ENCODE peak calls at places on chromosomes 3 and 15, in eight cellular contexts. A is EH; M is activated CD4-positive, alpha-beta T cell treated with anti-CD3 and anti-CD28 coated beads, Interleukin-2, amount 50 U/mL, for 1 hour; F is lung; G is SK-N-MC; N is RPMI7951; B is ovary; I is HCEC 1CT. P is an unnamed sample.

GRCh38 chr3:187186801-187187421 is 10.4 kb upstream of the RTP1 start:
- DNase-seq in B (peak; percentile 23), N (peak; percentile 31), A (peak; percentile 93), G (no peak), F (peak; percentile 56), I (peak; percentile 66), M (no peak), P (no peak)

GRCh38 chr15:81074773-81075172 is 59.3 kb upstream of the CFAP161 start:
- DNase-seq in A (no peak), I (no peak), F (no peak), B (no peak), G (no peak), M (no peak), N (no peak), P (no peak)

GRCh38 chr15:94451461-94451860 is 220.1 kb downstream of the MCTP2 start:
- DNase-seq in N (peak; percentile 9), G (no peak), M (no peak), I (no peak), B (no peak), F (no peak), A (no peak), P (no peak)

GRCh38 chr3:58568572-58569286 is 8.5 kb downstream of the FAM107A start:
- DNase-seq in F (peak; percentile 77), G (no peak), M (peak; percentile 71), A (peak; percentile 70), B (peak; percentile 66), I (peak; percentile 38), N (peak; percentile 60), P (peak; percentile 43)

GRCh38 chr3:127899200-127899599 is 15.8 kb upstream of the KBTBD12 start:
- DNase-seq in M (no peak), G (no peak), B (no peak), I (no peak), A (no peak), N (no peak), F (no peak), P (no peak)

GRCh38 chr3:136142592-136142991 is 53.5 kb downstream of the MSL2 start:
- DNase-seq in G (peak; percentile 20), N (peak; percentile 85), F (no peak), A (peak; percentile 92), M (no peak), B (no peak), I (peak; percentile 90), P (no peak)

GRCh38 chr15:50744601-50745000 is 20.9 kb downstream of the SPPL2A start:
- DNase-seq in I (no peak), B (no peak), M (no peak), N (no peak), A (no peak), G (no peak), F (no peak), P (no peak)

GRCh38 chr3:19543212-19543841 is 390.7 kb downstream of the EFHB start:
- DNase-seq in A (no peak), G (no peak), M (no peak), B (no peak), I (no peak), N (no peak), F (no peak), P (no peak)

GRCh38 chr3:76024640-76025039 is 239.3 kb upstream of the ZNF717 start:
- DNase-seq in M (no peak), I (peak; percentile 34), A (peak; percentile 26), F (no peak), G (no peak), N (peak; percentile 6), B (no peak), P (no peak)

GRCh38 chr3:99551520-99551919 is 86.9 kb upstream of the COL8A1 start:
- DNase-seq in G (no peak), B (no peak), M (no peak), F (no peak), N (no peak), A (no peak), I (no peak), P (no peak)

GRCh38 chr3:149717391-149718056 is 34.8 kb downstream of the COMMD2 start:
- DNase-seq in B (peak; percentile 42), A (peak; percentile 76), N (peak; percentile 81), I (peak; percentile 75), F (peak; percentile 39), G (peak; percentile 87), M (no peak), P (peak; percentile 7)

GRCh38 chr15:101307048-101307896 is 12.2 kb upstream of the SNRPA1 start:
- DNase-seq in I (no peak), M (no peak), A (no peak), G (no peak), B (no peak), F (no peak), N (no peak), P (no peak)

GRCh38 chr3:180467177-180467576 is 134.8 kb upstream of the TTC14 start:
- DNase-seq in I (peak; percentile 43), B (no peak), F (no peak), G (no peak), A (no peak), M (no peak), N (no peak), P (no peak)

GRCh38 chr15:43390723-43391122 is 19.8 kb downstream of the TUBGCP4 start:
- DNase-seq in I (peak; percentile 43), N (peak; percentile 56), B (no peak), F (no peak), M (no peak), A (peak; percentile 48), G (no peak), P (no peak)

GRCh38 chr3:127572186-127572585 is 18.3 kb downstream of the TPRA1 start:
- DNase-seq in A (no peak), G (no peak), F (no peak), B (no peak), I (no peak), N (no peak), M (no peak), P (no peak)

GRCh38 chr15:45594835-45595530 is 7.8 kb downstream of the BLOC1S6 start:
- DNase-seq in M (no peak), B (no peak), I (no peak), F (no peak), N (no peak), A (no peak), G (no peak), P (no peak)

GRCh38 chr15:38877471-38877870 is 312.9 kb upstream of the RASGRP1 start:
- DNase-seq in M (no peak), B (no peak), I (no peak), A (no peak), F (no peak), G (no peak), N (no peak), P (no peak)

GRCh38 chr15:38061856-38062649 is 127.6 kb downstream of the TMCO5A start:
- DNase-seq in A (no peak), B (no peak), I (no peak), F (no peak), M (no peak), G (no peak), N (no peak), P (no peak)

GRCh38 chr3:17894434-17895060 is 152.1 kb upstream of the TBC1D5 start:
- DNase-seq in G (no peak), A (peak; percentile 58), N (peak; percentile 37), F (peak; percentile 33), M (peak; percentile 7), I (peak; percentile 13), B (no peak), P (peak; percentile 2)

GRCh38 chr3:144053121-144053520 is 81.5 kb downstream of the DIPK2A start:
- DNase-seq in B (no peak), G (peak; percentile 72), N (peak; percentile 15), A (peak; percentile 89), M (no peak), F (no peak), I (peak; percentile 78), P (no peak)

GRCh38 chr3:44232407-44232806 is 9.3 kb upstream of the TOPAZ1 start:
- DNase-seq in A (no peak), M (no peak), I (no peak), G (no peak), B (no peak), F (no peak), N (no peak), P (no peak)

GRCh38 chr3:113847664-113848461 is 9.3 kb downstream of the GRAMD1C start:
- DNase-seq in I (no peak), F (no peak), N (no peak), M (no peak), A (peak; percentile 22), B (no peak), G (no peak), P (no peak)

GRCh38 chr3:122099255-122099654 is 44.1 kb downstream of the CD86 start:
- DNase-seq in N (no peak), M (no peak), F (no peak), I (no peak), B (no peak), G (no peak), A (no peak), P (no peak)

GRCh38 chr3:95055288-95055687 is 992.4 kb downstream of the NSUN3 start:
- DNase-seq in A (no peak), I (no peak), M (no peak), F (no peak), G (no peak), N (no peak), B (no peak), P (no peak)

GRCh38 chr3:72062017-72062416 is 277.1 kb upstream of the PROK2 start:
- DNase-seq in B (no peak), M (no peak), G (no peak), F (no peak), I (no peak), A (no peak), N (no peak), P (no peak)

GRCh38 chr15:91413142-91413541 is 313.1 kb downstream of the SV2B start:
- DNase-seq in G (no peak), I (no peak), F (no peak), B (no peak), M (no peak), N (peak; percentile 60), A (no peak), P (no peak)

GRCh38 chr3:47250309-47251060 is 32.1 kb downstream of the KIF9 start:
- DNase-seq in M (no peak), N (peak; percentile 60), G (no peak), A (peak; percentile 57), B (no peak), I (peak; percentile 33), F (peak; percentile 61), P (no peak)

GRCh38 chr3:195416795-195417194 is 26.0 kb downstream of the ACAP2 start:
- DNase-seq in B (no peak), M (no peak), N (no peak), I (no peak), G (no peak), F (no peak), A (no peak), P (no peak)

GRCh38 chr3:124846189-124846588 is 41.0 kb downstream of the ITGB5 start:
- DNase-seq in M (no peak), N (peak; percentile 69), I (peak; percentile 61), A (peak; percentile 84), F (no peak), G (no peak), B (no peak), P (no peak)

GRCh38 chr3:127865941-127866340 is 43.6 kb upstream of the MGLL start:
- DNase-seq in M (no peak), I (peak; percentile 75), B (no peak), G (no peak), N (peak; percentile 73), F (no peak), A (peak; percentile 58), P (no peak)

GRCh38 chr3:60140160-60140559 is 1090.3 kb upstream of the CFAP20DC start:
- DNase-seq in G (no peak), I (no peak), N (no peak), F (no peak), M (no peak), A (no peak), B (no peak), P (no peak)

GRCh38 chr3:14346191-14346590 is 56.2 kb upstream of the SLC6A6 start:
- DNase-seq in F (no peak), M (no peak), I (no peak), B (no peak), A (no peak), G (no peak), N (no peak), P (no peak)

GRCh38 chr15:81813215-81813614 is 232.6 kb downstream of the MEX3B start:
- DNase-seq in A (peak; percentile 15), I (no peak), N (no peak), B (no peak), M (no peak), G (no peak), F (no peak), P (no peak)

GRCh38 chr3:124044961-124045360 is 53.0 kb upstream of the ROPN1 start:
- DNase-seq in N (no peak), F (no peak), B (no peak), I (no peak), M (no peak), A (no peak), G (no peak), P (no peak)

P was measured in CD4-positive, alpha-beta memory T cell.